ENCODE peak calls at places on chromosomes 3 and 15, in nine cellular contexts. M is heart right ventricle, D is body of pancreas, K is astrocyte, L is RCC 7860, H is Right ventricle myocardium inferior, Y is IMR-90, G is memory B cell, S is NAMALWA. X is an unnamed sample.

GRCh38 chr3:114562557-114562956 is 268.7 kb downstream of the TIGIT start:
- DNase-seq in Y (no peak), M (no peak), D (no peak), K (no peak), G (no peak), L (no peak), S (no peak), H (no peak), X (no peak)

GRCh38 chr3:177569823-177570657 is 372.8 kb upstream of the TBL1XR1 start:
- DNase-seq in D (no peak), G (no peak), Y (no peak), H (no peak), K (no peak), S (peak; percentile 20), M (no peak), L (no peak), X (peak; percentile 16)

GRCh38 chr15:48710952-48711495 is 65.5 kb upstream of the FBN1 start:
- DNase-seq in M (no peak), H (no peak), G (no peak), K (peak; percentile 18), Y (no peak), L (no peak), S (no peak), D (no peak), X (no peak)

GRCh38 chr3:136559896-136560295 is 192.3 kb downstream of the STAG1 start:
- DNase-seq in M (no peak), G (no peak), L (no peak), H (no peak), K (peak; percentile 7), D (no peak), Y (no peak), S (no peak), X (no peak)

GRCh38 chr3:194370753-194371152 is 1.2 kb upstream of the LRRC15 start:
- DNase-seq in S (no peak), G (no peak), Y (no peak), M (no peak), D (no peak), H (no peak), K (no peak), L (no peak), X (no peak)

GRCh38 chr15:62828364-62828763 is 214.2 kb upstream of the TPM1 start:
- DNase-seq in K (no peak), L (no peak), Y (no peak), S (no peak), G (no peak), D (no peak), M (no peak), H (no peak), X (peak; percentile 30)

GRCh38 chr3:71103430-71103881 is 480.1 kb downstream of the FOXP1 start:
- DNase-seq in H (peak; percentile 87), S (no peak), M (peak; percentile 69), G (no peak), K (peak; percentile 78), L (peak; percentile 84), Y (peak; percentile 62), D (peak; percentile 51), X (no peak)

GRCh38 chr15:100124936-100125626 is 216.7 kb downstream of the ADAMTS17 start:
- DNase-seq in L (no peak), G (no peak), K (no peak), M (no peak), D (no peak), Y (no peak), S (no peak), H (no peak), X (no peak)

GRCh38 chr15:52240166-52240565 is 49.0 kb upstream of the GNB5 start:
- DNase-seq in M (no peak), S (no peak), L (no peak), H (no peak), D (no peak), Y (no peak), K (no peak), G (no peak), X (no peak)

GRCh38 chr3:104214937-104215336 is 1151.8 kb upstream of the ALCAM start:
- DNase-seq in K (no peak), Y (no peak), H (no peak), D (no peak), S (no peak), L (no peak), M (no peak), G (no peak), X (no peak)

GRCh38 chr3:43268636-43269035 is 17.7 kb upstream of the SNRK start:
- DNase-seq in D (no peak), H (no peak), L (no peak), S (no peak), M (no peak), G (no peak), Y (no peak), K (no peak), X (no peak)

GRCh38 chr15:34318277-34319079 is 19.1 kb downstream of the SLC12A6 start:
- DNase-seq in M (no peak), K (peak; percentile 45), Y (peak; percentile 68), L (peak; percentile 28), D (peak; percentile 49), G (no peak), H (no peak), S (peak; percentile 58), X (peak; percentile 98)

GRCh38 chr3:13474021-13474420 is 6.1 kb upstream of the HDAC11 start:
- DNase-seq in K (no peak), H (no peak), S (no peak), L (no peak), M (no peak), G (no peak), D (no peak), Y (no peak), X (no peak)

GRCh38 chr15:40336129-40337122 is 4.3 kb downstream of the CCDC9B start:
- DNase-seq in S (peak; percentile 48), M (no peak), G (no peak), Y (no peak), L (no peak), H (no peak), D (no peak), K (no peak), X (peak; percentile 26)

GRCh38 chr3:142987707-142988106 is 13.7 kb upstream of the U2SURP start:
- DNase-seq in L (no peak), S (no peak), D (no peak), M (no peak), H (no peak), Y (peak; percentile 77), G (no peak), K (no peak), X (peak; percentile 57)

GRCh38 chr3:64138656-64139375 is 86.5 kb downstream of the PRICKLE2 start:
- DNase-seq in L (no peak), S (no peak), D (no peak), K (no peak), M (no peak), G (no peak), H (no peak), Y (no peak), X (no peak)

GRCh38 chr3:48428863-48429415 is 947 bp downstream of the PLXNB1 start:
- DNase-seq in K (no peak), S (no peak), G (no peak), L (no peak), Y (peak; percentile 18), H (no peak), D (peak; percentile 52), M (peak; percentile 57), X (peak; percentile 50)

GRCh38 chr3:43869491-43869890 is 178.8 kb downstream of the ABHD5 start:
- DNase-seq in H (no peak), M (no peak), S (no peak), G (no peak), L (peak; percentile 59), K (no peak), D (no peak), Y (no peak), X (no peak)

GRCh38 chr3:27649277-27649676 is 72.8 kb downstream of the EOMES start:
- DNase-seq in D (no peak), G (no peak), L (no peak), H (no peak), Y (no peak), K (no peak), S (no peak), M (no peak), X (no peak)

GRCh38 chr15:55915876-55916567 is 77.4 kb downstream of the NEDD4 start:
- DNase-seq in L (no peak), K (peak; percentile 56), M (no peak), S (no peak), G (no peak), Y (peak; percentile 56), D (no peak), H (no peak), X (no peak)

GRCh38 chr3:115470254-115470653 is 153.1 kb upstream of the GAP43 start:
- DNase-seq in L (no peak), M (no peak), G (no peak), Y (no peak), H (peak; percentile 37), K (no peak), S (no peak), D (no peak), X (no peak)

GRCh38 chr3:42037318-42037945 is 53.7 kb upstream of the TRAK1 start:
- DNase-seq in L (no peak), K (no peak), Y (no peak), S (no peak), M (no peak), G (no peak), H (no peak), D (no peak), X (no peak)

GRCh38 chr15:70559223-70559823 is 204.0 kb downstream of the UACA start:
- DNase-seq in H (no peak), G (no peak), L (no peak), Y (peak; percentile 44), D (no peak), M (peak; percentile 36), S (no peak), K (peak; percentile 25), X (peak; percentile 13)

X was measured in NCI-H82.